ENCODE peak calls at places on chromosomes 1 and 21, in six cellular contexts. C is CD8-positive, alpha-beta memory T cell; M is mesendoderm; I is neuronal stem cell; H is cardiac muscle cell; Z is GM12878. W is an unnamed sample.

GRCh38 chr1:246595146-246595545 is 28.9 kb downstream of the CNST start:
- DNase-seq in C (no peak), H (no peak), I (no peak), M (no peak), Z (no peak), W (no peak)

GRCh38 chr1:46477153-46477929 is 12.3 kb upstream of the DMBX1 start:
- DNase-seq in H (peak), C (peak), M (peak), I (no peak), Z (peak), W (peak)

GRCh38 chr1:177001556-177001955 is 163.0 kb downstream of the ASTN1 start:
- DNase-seq in I (no peak), C (no peak), Z (no peak), M (no peak), H (no peak), W (no peak)

GRCh38 chr1:76901158-76901767 is 34.0 kb downstream of the ST6GALNAC5 start:
- DNase-seq in C (no peak), M (peak), H (peak), Z (peak), I (peak), W (peak)

GRCh38 chr1:951364-951763 is 7.7 kb downstream of the NOC2L start:
- DNase-seq in C (no peak), M (peak), I (no peak), Z (no peak), H (no peak), W (no peak)

GRCh38 chr1:59511476-59512465 is 214.9 kb downstream of the FGGY start:
- DNase-seq in I (no peak), H (no peak), M (no peak), C (no peak), Z (no peak), W (no peak)

GRCh38 chr1:167714098-167714850 is 7.5 kb upstream of the MPZL1 start:
- DNase-seq in C (peak), I (peak), H (peak), M (peak), Z (peak), W (peak)

GRCh38 chr1:202124107-202124506 is 1.4 kb downstream of the GPR37L1 start:
- DNase-seq in C (no peak), Z (no peak), H (no peak), I (no peak), M (no peak), W (no peak)

GRCh38 chr1:22884806-22885559 is 87.7 kb downstream of the LACTBL1 start:
- DNase-seq in I (no peak), Z (no peak), C (peak), H (no peak), M (no peak), W (no peak)

GRCh38 chr1:156072251-156072650 is 10.0 kb downstream of the MEX3A start:
- DNase-seq in Z (no peak), M (no peak), H (no peak), C (no peak), I (no peak), W (no peak)

GRCh38 chr1:236099622-236100021 is 34.7 kb upstream of the NID1 start:
- DNase-seq in H (no peak), C (no peak), I (no peak), M (no peak), Z (no peak), W (no peak)

GRCh38 chr1:237186733-237187132 is 144.7 kb downstream of the RYR2 start:
- DNase-seq in I (no peak), Z (no peak), H (peak), C (no peak), M (no peak), W (no peak)

GRCh38 chr1:221961532-221962292 is 219.8 kb upstream of the DUSP10 start:
- DNase-seq in H (no peak), Z (peak), M (peak), I (no peak), C (peak), W (no peak)

GRCh38 chr1:50424940-50425375 is 1.7 kb upstream of the DMRTA2 start:
- DNase-seq in C (no peak), H (no peak), Z (no peak), M (peak), I (no peak), W (no peak)

GRCh38 chr21:43919871-43920801 is 55.1 kb downstream of the AGPAT3 start:
- DNase-seq in H (no peak), I (no peak), M (peak), Z (peak), C (no peak), W (no peak)

GRCh38 chr1:32716312-32717126 is 13.9 kb upstream of the SYNC start:
- DNase-seq in M (peak), Z (no peak), I (peak), H (peak), C (peak), W (no peak)

GRCh38 chr1:217253985-217254384 is 376.9 kb downstream of the GPATCH2 start:
- DNase-seq in C (no peak), I (no peak), Z (no peak), H (no peak), M (no peak), W (no peak)

GRCh38 chr1:79364896-79365295 is 358.4 kb upstream of the ADGRL4 start:
- DNase-seq in M (no peak), C (no peak), I (no peak), Z (no peak), H (no peak), W (no peak)

GRCh38 chr1:217889401-217889800 is 258.3 kb downstream of the SPATA17 start:
- DNase-seq in Z (no peak), M (peak), C (no peak), H (peak), I (peak), W (no peak)

GRCh38 chr21:15171546-15171945 is 106.7 kb upstream of the NRIP1 start:
- DNase-seq in C (no peak), Z (no peak), H (no peak), M (no peak), I (no peak), W (no peak)

GRCh38 chr1:31529999-31530705 is 46.2 kb upstream of the TINAGL1 start:
- DNase-seq in H (no peak), C (no peak), Z (no peak), I (no peak), M (no peak), W (no peak)

GRCh38 chr1:64915381-64916274 is 50.7 kb downstream of the JAK1 start:
- DNase-seq in C (no peak), M (peak), I (no peak), H (no peak), Z (no peak), W (peak)

GRCh38 chr21:36171741-36172331 is 15.2 kb downstream of the DOP1B start:
- DNase-seq in Z (no peak), M (peak), C (no peak), I (no peak), H (no peak), W (no peak)

GRCh38 chr1:47772960-47773682 is 224.1 kb downstream of the TRABD2B start:
- DNase-seq in C (no peak), H (no peak), Z (no peak), M (no peak), I (no peak), W (no peak)

GRCh38 chr21:43921602-43921978 is 56.6 kb downstream of the AGPAT3 start:
- DNase-seq in Z (peak), C (no peak), M (no peak), H (no peak), I (no peak), W (no peak)

GRCh38 chr1:189706594-189706993 is 771.1 kb downstream of the BRINP3 start:
- DNase-seq in M (no peak), H (no peak), C (no peak), Z (no peak), I (no peak), W (no peak)

GRCh38 chr1:214259353-214259982 is 21.5 kb upstream of the SMYD2 start:
- DNase-seq in Z (no peak), I (no peak), H (no peak), M (peak), C (no peak), W (no peak)

GRCh38 chr1:66519988-66520387 is 14.0 kb upstream of the SGIP1 start:
- DNase-seq in I (no peak), H (no peak), C (no peak), Z (no peak), M (no peak), W (no peak)

GRCh38 chr1:217524787-217525520 is 105.9 kb downstream of the GPATCH2 start:
- DNase-seq in I (no peak), C (no peak), Z (no peak), H (peak), M (no peak), W (peak)

GRCh38 chr1:248821101-248821500 is 4.6 kb downstream of the SH3BP5L start:
- DNase-seq in H (no peak), I (no peak), C (no peak), M (peak), Z (no peak), W (no peak)

GRCh38 chr1:228207381-228207810 is 448 bp upstream of the OBSCN start:
- DNase-seq in I (no peak), Z (no peak), C (no peak), M (no peak), H (no peak), W (no peak)

GRCh38 chr1:43197343-43198127 is 25.4 kb downstream of the CFAP57 start:
- DNase-seq in C (no peak), Z (no peak), M (peak), I (no peak), H (no peak), W (no peak)

DNA sequence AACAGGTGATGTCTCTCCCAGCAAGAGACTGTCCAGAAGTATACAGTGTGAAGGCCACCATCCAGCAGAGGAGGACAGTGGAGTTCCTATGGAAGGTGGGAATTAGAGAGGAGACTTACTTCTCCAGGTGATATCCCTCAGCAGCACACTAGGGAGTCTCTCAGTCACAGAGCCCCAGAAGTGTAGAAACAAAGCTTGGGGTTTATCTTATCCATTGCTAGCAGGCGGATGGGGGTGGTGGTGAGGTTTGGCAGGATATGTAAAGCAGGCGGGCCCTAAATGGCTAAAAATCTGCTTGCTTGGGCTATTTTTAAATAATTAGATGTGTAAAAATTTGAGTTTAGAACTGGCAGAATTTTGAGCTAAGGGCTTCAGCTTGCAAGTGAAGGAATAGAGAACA is 50.1 kb upstream of the RGS18 start:
- DNase-seq in Z (no peak), H (no peak), I (no peak), C (no peak), M (peak), W (no peak)
- H3K27ac ChIP-seq in Z (no peak), H (no peak), I (no peak), C (no peak), M (no peak), W (no peak)

DNA sequence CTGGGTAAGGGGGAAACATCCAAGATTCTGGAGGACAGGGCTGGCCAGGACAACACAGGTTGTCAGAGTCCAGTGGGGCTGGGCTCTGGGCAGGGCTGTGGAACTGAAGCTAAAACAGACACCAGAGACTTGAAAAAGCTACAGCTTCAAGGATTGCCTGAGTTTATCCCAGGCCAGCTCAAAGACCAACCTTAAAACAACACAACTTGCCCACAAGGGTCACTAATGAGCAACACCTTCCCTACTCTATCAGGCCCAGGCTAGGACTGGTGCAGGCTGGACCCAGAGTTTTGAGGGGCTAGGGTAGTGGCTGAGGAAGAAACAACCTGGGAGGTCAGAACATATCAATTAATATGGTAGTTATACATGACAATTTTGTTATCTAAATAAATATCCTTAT is 160.7 kb downstream of the SLC45A1 start:
- DNase-seq in I (no peak), H (no peak), C (no peak), Z (no peak), M (peak), W (no peak)
- H3K4me3 ChIP-seq in I (no peak), H (no peak), C (no peak), Z (no peak), M (no peak), W (no peak)

GRCh38 chr1:3206696-3207095 is 137.7 kb downstream of the PRDM16 start:
- DNase-seq in Z (no peak), M (no peak), C (no peak), H (no peak), I (no peak), W (no peak)
- H3K27ac ChIP-seq in Z (no peak), M (no peak), C (no peak), H (no peak), I (no peak), W (no peak)

DNA sequence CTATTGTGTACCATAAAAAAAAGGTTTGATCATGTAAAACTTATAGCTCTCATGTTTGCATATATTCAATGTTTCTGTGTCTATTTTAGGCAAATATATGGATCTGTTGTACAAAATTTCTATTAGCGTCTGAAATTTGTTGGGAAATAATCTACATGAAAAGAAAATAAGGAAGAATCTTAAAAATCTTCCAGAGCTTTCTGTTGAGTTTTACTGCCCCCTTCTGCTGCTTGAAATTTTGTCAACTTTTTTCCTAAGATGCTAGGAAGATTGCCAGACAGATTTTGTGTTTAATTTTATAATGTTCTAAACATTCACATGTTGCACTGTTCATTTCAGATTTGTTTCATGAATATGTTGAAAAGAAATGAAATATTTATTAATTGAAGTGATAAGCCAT is 2.5 kb upstream of the PTGS2 start:
- DNase-seq in Z (no peak), I (no peak), M (no peak), C (no peak), H (no peak), W (no peak)
- H3K4me3 ChIP-seq in Z (no peak), I (no peak), M (no peak), C (no peak), H (no peak), W (no peak)

DNA sequence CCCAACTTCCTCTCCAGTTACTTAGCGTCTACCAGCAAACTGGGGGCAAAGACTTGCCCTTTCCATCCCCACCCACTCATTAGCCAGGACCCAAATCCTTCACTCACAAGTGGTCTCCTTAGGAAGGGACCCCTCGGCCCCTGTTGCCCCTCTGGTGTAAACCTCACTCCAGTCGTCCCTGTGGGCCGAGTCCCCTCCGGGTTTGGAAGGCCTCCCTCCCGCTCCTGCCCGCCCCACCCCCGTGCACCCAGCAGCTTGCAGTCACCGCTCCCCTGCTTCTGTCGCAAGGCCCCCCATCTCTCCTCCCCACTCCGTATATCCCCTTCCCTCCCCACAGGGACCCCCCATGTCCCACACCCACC is 1.2 kb downstream of the EFHD2 start:
- DNase-seq in I (no peak), Z (no peak), M (no peak), C (no peak), H (no peak), W (no peak)
- H3K27ac ChIP-seq in I (no peak), Z (peak), M (no peak), C (peak), H (no peak), W (no peak)

GRCh38 chr1:6614019-6614952 is 755 bp downstream of the PHF13 start:
- DNase-seq in I (no peak), C (peak), M (peak), Z (no peak), H (peak), W (no peak)

GRCh38 chr1:6612641-6613360 is 730 bp upstream of the PHF13 start:
- DNase-seq in Z (no peak), I (no peak), H (peak), C (no peak), M (peak), W (no peak)

GRCh38 chr1:6614953-6615785 is 1.6 kb downstream of the PHF13 start:
- DNase-seq in H (no peak), C (peak), Z (no peak), M (peak), I (no peak), W (no peak)

GRCh38 chr1:6619045-6619444 is 5.5 kb downstream of the PHF13 start:
- DNase-seq in C (no peak), I (no peak), M (no peak), Z (no peak), H (no peak), W (no peak)

GRCh38 chr1:6613361-6614018 is at the start of gene PHF13:
- DNase-seq in I (peak), H (peak), M (peak), Z (peak), C (peak), W (peak)
- H3K4me3 ChIP-seq in I (peak), H (peak), M (peak), Z (peak), C (peak), W (peak)

GRCh38 chr1:150537732-150538684 is 11.2 kb upstream of the ADAMTSL4 start:
- DNase-seq in C (no peak), I (no peak), Z (no peak), M (peak), H (peak), W (peak)
- H3K27ac ChIP-seq in C (no peak), I (no peak), Z (no peak), M (peak), H (peak), W (peak)

GRCh38 chr1:152535774-152536173 is 21.5 kb downstream of the CRCT1 start:
- DNase-seq in Z (no peak), C (no peak), H (no peak), M (no peak), I (no peak), W (no peak)

GRCh38 chr1:152539901-152540300 is 25.6 kb downstream of the CRCT1 start:
- DNase-seq in Z (no peak), H (no peak), C (no peak), I (no peak), M (peak), W (no peak)

GRCh38 chr1:152533327-152533938 is 19.2 kb downstream of the CRCT1 start:
- DNase-seq in C (no peak), H (no peak), Z (no peak), M (peak), I (peak), W (no peak)

DNA sequence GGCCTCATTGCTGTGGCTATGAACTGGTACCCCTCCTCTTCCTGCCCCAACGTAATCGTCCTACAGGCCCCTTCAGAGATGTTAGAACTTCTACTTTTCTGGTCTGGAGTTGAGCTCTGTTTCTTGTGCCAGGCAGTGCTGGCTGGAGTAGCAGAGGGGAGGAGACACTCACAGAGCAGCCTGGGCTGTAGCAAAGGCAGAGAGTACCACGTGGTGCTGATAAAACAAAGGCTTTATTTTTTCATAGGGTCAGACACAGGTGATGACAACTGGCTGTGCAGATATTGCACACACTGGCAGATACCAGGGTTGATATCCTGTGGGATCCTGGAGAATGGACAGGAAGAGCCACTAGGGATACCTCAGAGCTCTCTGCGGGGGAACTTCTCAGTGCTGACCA is 23.2 kb downstream of the CRCT1 start:
- DNase-seq in I (no peak), Z (no peak), M (no peak), C (no peak), H (no peak), W (no peak)
- H3K4me3 ChIP-seq in I (no peak), Z (no peak), M (no peak), C (no peak), H (no peak), W (no peak)